ENCODE peak calls at places on chromosomes 5 and 9, in six cellular contexts. One of them, this sample, is unnamed.

GRCh38 chr5:168424506-168425298 is 61.6 kb upstream of the RARS1 start:
- DNase-seq in SK-N-SH: no peak
- DNase-seq in Karpas-422: no peak
- DNase-seq in adrenal gland: no peak
- DNase-seq in cardiac muscle cell: peak
- DNase-seq in H7: no peak
- DNase-seq in this sample: no peak

GRCh38 chr9:124835026-124835501 is 18.2 kb upstream of the WDR38 start:
- DNase-seq in SK-N-SH: peak
- DNase-seq in Karpas-422: no peak
- DNase-seq in adrenal gland: peak
- DNase-seq in cardiac muscle cell: peak
- DNase-seq in H7: no peak
- DNase-seq in this sample: no peak

GRCh38 chr9:101706261-101706798 is 32.1 kb downstream of the GRIN3A start:
- DNase-seq in SK-N-SH: no peak
- DNase-seq in Karpas-422: no peak
- DNase-seq in adrenal gland: no peak
- DNase-seq in cardiac muscle cell: no peak
- DNase-seq in H7: no peak
- DNase-seq in this sample: no peak

GRCh38 chr5:179340465-179340864 is 4.8 kb downstream of the ADAMTS2 start:
- DNase-seq in SK-N-SH: no peak
- DNase-seq in Karpas-422: no peak
- DNase-seq in adrenal gland: no peak
- DNase-seq in cardiac muscle cell: no peak
- DNase-seq in H7: no peak
- DNase-seq in this sample: no peak

GRCh38 chr5:97534166-97534565 is 351.1 kb upstream of the RIOK2 start:
- DNase-seq in SK-N-SH: peak
- DNase-seq in Karpas-422: peak
- DNase-seq in adrenal gland: peak
- DNase-seq in cardiac muscle cell: peak
- DNase-seq in H7: peak
- DNase-seq in this sample: no peak

GRCh38 chr5:169201597-169201996 is 99.3 kb downstream of the SLIT3 start:
- DNase-seq in SK-N-SH: no peak
- DNase-seq in Karpas-422: peak
- DNase-seq in adrenal gland: no peak
- DNase-seq in cardiac muscle cell: no peak
- DNase-seq in H7: no peak
- DNase-seq in this sample: no peak

GRCh38 chr5:79806741-79807140 is 117.1 kb downstream of the CMYA5 start:
- DNase-seq in SK-N-SH: no peak
- DNase-seq in Karpas-422: no peak
- DNase-seq in adrenal gland: no peak
- DNase-seq in cardiac muscle cell: peak
- DNase-seq in H7: peak
- DNase-seq in this sample: no peak

GRCh38 chr5:137470111-137470920 is 28.8 kb downstream of the SPOCK1 start:
- DNase-seq in SK-N-SH: no peak
- DNase-seq in Karpas-422: no peak
- DNase-seq in adrenal gland: peak
- DNase-seq in cardiac muscle cell: peak
- DNase-seq in H7: no peak
- DNase-seq in this sample: peak

GRCh38 chr5:101531031-101531430 is 627.9 kb upstream of the ST8SIA4 start:
- DNase-seq in SK-N-SH: no peak
- DNase-seq in Karpas-422: no peak
- DNase-seq in adrenal gland: no peak
- DNase-seq in cardiac muscle cell: no peak
- DNase-seq in H7: no peak
- DNase-seq in this sample: no peak

GRCh38 chr9:103068666-103069207 is 73.6 kb downstream of the CYLC2 start:
- DNase-seq in SK-N-SH: no peak
- DNase-seq in Karpas-422: no peak
- DNase-seq in adrenal gland: no peak
- DNase-seq in cardiac muscle cell: no peak
- DNase-seq in H7: no peak
- DNase-seq in this sample: no peak

GRCh38 chr5:141513021-141513626 is 24.2 kb downstream of the PCDHGC5 start:
- DNase-seq in SK-N-SH: peak
- DNase-seq in Karpas-422: peak
- DNase-seq in adrenal gland: peak
- DNase-seq in cardiac muscle cell: peak
- DNase-seq in H7: peak
- DNase-seq in this sample: no peak

GRCh38 chr9:136255166-136255538 is 9.5 kb upstream of the QSOX2 start:
- DNase-seq in SK-N-SH: no peak
- DNase-seq in Karpas-422: no peak
- DNase-seq in adrenal gland: peak
- DNase-seq in cardiac muscle cell: peak
- DNase-seq in H7: no peak
- DNase-seq in this sample: no peak

GRCh38 chr9:137454506-137455360 is 4.4 kb downstream of the NSMF start:
- DNase-seq in SK-N-SH: peak
- DNase-seq in Karpas-422: peak
- DNase-seq in adrenal gland: peak
- DNase-seq in cardiac muscle cell: no peak
- DNase-seq in H7: peak
- DNase-seq in this sample: peak

GRCh38 chr9:137452761-137453642 is 6.1 kb downstream of the NSMF start:
- DNase-seq in SK-N-SH: no peak
- DNase-seq in Karpas-422: no peak
- DNase-seq in adrenal gland: no peak
- DNase-seq in cardiac muscle cell: no peak
- DNase-seq in H7: peak
- DNase-seq in this sample: peak

GRCh38 chr9:137455361-137455991 is 3.7 kb downstream of the NSMF start:
- DNase-seq in SK-N-SH: no peak
- DNase-seq in Karpas-422: peak
- DNase-seq in adrenal gland: no peak
- DNase-seq in cardiac muscle cell: no peak
- DNase-seq in H7: no peak
- DNase-seq in this sample: peak

GRCh38 chr9:137453643-137454081 is 5.5 kb downstream of the NSMF start:
- DNase-seq in SK-N-SH: peak
- DNase-seq in Karpas-422: peak
- DNase-seq in adrenal gland: peak
- DNase-seq in cardiac muscle cell: peak
- DNase-seq in H7: peak
- DNase-seq in this sample: peak

GRCh38 chr9:137454145-137454505 is 5.0 kb downstream of the NSMF start:
- DNase-seq in SK-N-SH: peak
- DNase-seq in Karpas-422: peak
- DNase-seq in adrenal gland: no peak
- DNase-seq in cardiac muscle cell: peak
- DNase-seq in H7: peak
- DNase-seq in this sample: peak
- H3K4me3 ChIP-seq in SK-N-SH: no peak
- H3K4me3 ChIP-seq in Karpas-422: peak
- H3K4me3 ChIP-seq in adrenal gland: no peak
- H3K4me3 ChIP-seq in cardiac muscle cell: no peak
- H3K4me3 ChIP-seq in H7: peak
- H3K4me3 ChIP-seq in this sample: peak

GRCh38 chr9:97847474-97848236 is 5.4 kb upstream of the FOXE1 start:
- DNase-seq in SK-N-SH: no peak
- DNase-seq in Karpas-422: no peak
- DNase-seq in adrenal gland: no peak
- DNase-seq in cardiac muscle cell: no peak
- DNase-seq in H7: peak
- DNase-seq in this sample: no peak
- H3K4me3 ChIP-seq in SK-N-SH: no peak
- H3K4me3 ChIP-seq in Karpas-422: no peak
- H3K4me3 ChIP-seq in adrenal gland: no peak
- H3K4me3 ChIP-seq in cardiac muscle cell: no peak
- H3K4me3 ChIP-seq in H7: no peak
- H3K4me3 ChIP-seq in this sample: no peak

GRCh38 chr5:157602505-157602904 is 26.9 kb upstream of the ADAM19 start:
- DNase-seq in SK-N-SH: no peak
- DNase-seq in Karpas-422: peak
- DNase-seq in adrenal gland: no peak
- DNase-seq in cardiac muscle cell: no peak
- DNase-seq in H7: no peak
- DNase-seq in this sample: no peak
- H3K4me3 ChIP-seq in SK-N-SH: no peak
- H3K4me3 ChIP-seq in Karpas-422: no peak
- H3K4me3 ChIP-seq in adrenal gland: no peak
- H3K4me3 ChIP-seq in cardiac muscle cell: no peak
- H3K4me3 ChIP-seq in H7: no peak
- H3K4me3 ChIP-seq in this sample: no peak

GRCh38 chr9:21995652-21996275 is 1.2 kb downstream of the CDKN2B-AS1 start:
- DNase-seq in SK-N-SH: peak
- DNase-seq in Karpas-422: peak
- DNase-seq in adrenal gland: peak
- DNase-seq in cardiac muscle cell: no peak
- DNase-seq in H7: peak
- DNase-seq in this sample: peak

GRCh38 chr9:21997480-21997879 is 2.9 kb downstream of the CDKN2B-AS1 start:
- DNase-seq in SK-N-SH: no peak
- DNase-seq in Karpas-422: no peak
- DNase-seq in adrenal gland: no peak
- DNase-seq in cardiac muscle cell: no peak
- DNase-seq in H7: no peak
- DNase-seq in this sample: no peak

GRCh38 chr9:21996858-21997257 is 2.3 kb downstream of the CDKN2B-AS1 start:
- DNase-seq in SK-N-SH: no peak
- DNase-seq in Karpas-422: no peak
- DNase-seq in adrenal gland: no peak
- DNase-seq in cardiac muscle cell: no peak
- DNase-seq in H7: no peak
- DNase-seq in this sample: no peak

GRCh38 chr9:21996438-21996837 is 1.8 kb downstream of the CDKN2B-AS1 start:
- DNase-seq in SK-N-SH: no peak
- DNase-seq in Karpas-422: no peak
- DNase-seq in adrenal gland: no peak
- DNase-seq in cardiac muscle cell: no peak
- DNase-seq in H7: peak
- DNase-seq in this sample: no peak

GRCh38 chr9:21998026-21998425 is 3.4 kb downstream of the CDKN2B-AS1 start:
- DNase-seq in SK-N-SH: no peak
- DNase-seq in Karpas-422: no peak
- DNase-seq in adrenal gland: no peak
- DNase-seq in cardiac muscle cell: no peak
- DNase-seq in H7: no peak
- DNase-seq in this sample: no peak
- H3K4me3 ChIP-seq in SK-N-SH: no peak
- H3K4me3 ChIP-seq in Karpas-422: no peak
- H3K4me3 ChIP-seq in adrenal gland: no peak
- H3K4me3 ChIP-seq in cardiac muscle cell: no peak
- H3K4me3 ChIP-seq in H7: no peak
- H3K4me3 ChIP-seq in this sample: no peak

GRCh38 chr9:129480705-129481104 is 140.2 kb downstream of the C9orf50 start:
- DNase-seq in SK-N-SH: no peak
- DNase-seq in Karpas-422: no peak
- DNase-seq in adrenal gland: no peak
- DNase-seq in cardiac muscle cell: no peak
- DNase-seq in H7: no peak
- DNase-seq in this sample: peak

GRCh38 chr9:129482521-129483466 is 138.1 kb downstream of the C9orf50 start:
- DNase-seq in SK-N-SH: peak
- DNase-seq in Karpas-422: no peak
- DNase-seq in adrenal gland: peak
- DNase-seq in cardiac muscle cell: peak
- DNase-seq in H7: peak
- DNase-seq in this sample: peak

GRCh38 chr9:129483467-129484324 is 137.2 kb downstream of the C9orf50 start:
- DNase-seq in SK-N-SH: no peak
- DNase-seq in Karpas-422: no peak
- DNase-seq in adrenal gland: peak
- DNase-seq in cardiac muscle cell: peak
- DNase-seq in H7: peak
- DNase-seq in this sample: peak

GRCh38 chr9:129481424-129481823 is 139.5 kb downstream of the C9orf50 start:
- DNase-seq in SK-N-SH: no peak
- DNase-seq in Karpas-422: no peak
- DNase-seq in adrenal gland: peak
- DNase-seq in cardiac muscle cell: no peak
- DNase-seq in H7: no peak
- DNase-seq in this sample: no peak

DNA sequence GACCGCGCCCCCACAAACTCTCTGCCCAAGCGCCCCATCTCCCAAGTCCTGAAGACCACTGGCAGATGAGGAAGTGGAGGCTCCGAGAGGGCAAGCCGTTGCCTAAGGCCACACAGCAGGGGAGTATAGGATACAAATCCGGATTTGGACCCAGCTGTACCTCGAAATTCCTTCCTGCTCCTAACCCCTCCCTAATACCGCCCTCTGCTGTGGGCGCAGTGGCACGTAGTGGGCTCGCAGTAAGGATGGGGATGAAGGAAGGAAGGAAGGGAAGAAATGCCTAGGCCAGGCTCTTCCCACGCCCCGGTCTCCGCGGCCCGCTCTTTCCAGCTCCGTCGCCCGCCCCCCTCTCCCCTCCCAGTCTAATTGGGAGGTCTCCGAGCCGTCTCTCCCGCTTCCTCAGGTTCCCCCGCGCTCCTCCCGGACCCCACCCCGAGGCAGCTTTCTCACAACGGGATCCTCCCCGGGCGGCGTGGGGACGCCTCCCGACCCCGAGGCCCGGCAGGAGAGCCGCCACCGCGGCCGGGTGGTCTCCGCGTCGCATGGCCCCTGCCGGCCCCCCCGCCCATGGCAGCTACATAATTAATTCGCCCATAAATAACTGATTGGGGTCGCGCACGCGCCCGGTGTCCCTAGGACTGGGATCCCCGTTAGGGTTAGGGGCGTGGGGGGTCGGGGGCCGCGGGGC is 138.9 kb downstream of the C9orf50 start:
- DNase-seq in SK-N-SH: no peak
- DNase-seq in Karpas-422: no peak
- DNase-seq in adrenal gland: no peak
- DNase-seq in cardiac muscle cell: peak
- DNase-seq in H7: peak
- DNase-seq in this sample: no peak
- H3K4me3 ChIP-seq in SK-N-SH: peak
- H3K4me3 ChIP-seq in Karpas-422: no peak
- H3K4me3 ChIP-seq in adrenal gland: no peak
- H3K4me3 ChIP-seq in cardiac muscle cell: peak
- H3K4me3 ChIP-seq in H7: peak
- H3K4me3 ChIP-seq in this sample: peak

GRCh38 chr5:150641006-150641570 is 628 bp downstream of the SYNPO start:
- DNase-seq in SK-N-SH: no peak
- DNase-seq in Karpas-422: no peak
- DNase-seq in adrenal gland: peak
- DNase-seq in cardiac muscle cell: peak
- DNase-seq in H7: no peak
- DNase-seq in this sample: no peak
- H3K4me3 ChIP-seq in SK-N-SH: peak
- H3K4me3 ChIP-seq in Karpas-422: no peak
- H3K4me3 ChIP-seq in adrenal gland: no peak
- H3K4me3 ChIP-seq in cardiac muscle cell: no peak
- H3K4me3 ChIP-seq in H7: no peak
- H3K4me3 ChIP-seq in this sample: no peak

GRCh38 chr9:37700900-37701299 is 50.1 kb downstream of the FRMPD1 start:
- DNase-seq in SK-N-SH: no peak
- DNase-seq in Karpas-422: no peak
- DNase-seq in adrenal gland: no peak
- DNase-seq in cardiac muscle cell: no peak
- DNase-seq in H7: no peak
- DNase-seq in this sample: no peak
- H3K4me3 ChIP-seq in SK-N-SH: no peak
- H3K4me3 ChIP-seq in Karpas-422: no peak
- H3K4me3 ChIP-seq in adrenal gland: no peak
- H3K4me3 ChIP-seq in cardiac muscle cell: no peak
- H3K4me3 ChIP-seq in H7: no peak
- H3K4me3 ChIP-seq in this sample: no peak

This sample was measured in lower leg skin.